ENCODE peak calls at places on chromosomes 2 and 18, in five cellular contexts. D is H1, G is A549, R is K562, N is HepG2. C is an unnamed sample.

GRCh38 chr2:101980368-101980767 is 11.4 kb upstream of the IL1R2 start:
- DNase-seq in D (no peak), G (no peak), R (no peak), N (no peak), C (no peak)

GRCh38 chr18:56233595-56233994 is 404.8 kb downstream of the TXNL1 start:
- DNase-seq in D (no peak), G (no peak), R (no peak), N (no peak), C (peak; percentile 92)

GRCh38 chr2:151630372-151630771 is 103.9 kb downstream of the NEB start:
- DNase-seq in D (no peak), G (no peak), R (no peak), N (peak; percentile 19), C (no peak)

GRCh38 chr2:215554689-215555088 is 118.8 kb upstream of the FN1 start:
- DNase-seq in D (no peak), G (no peak), R (no peak), N (no peak), C (peak; percentile 81)

GRCh38 chr2:1493361-1494126 is 80.3 kb downstream of the TPO start:
- DNase-seq in D (no peak), G (no peak), R (no peak), N (no peak), C (no peak)

GRCh38 chr2:45067859-45068642 is 58.8 kb upstream of the SIX2 start:
- DNase-seq in D (no peak), G (no peak), R (no peak), N (no peak), C (no peak)

GRCh38 chr18:28777756-28778155 is 600.8 kb upstream of the CDH2 start:
- DNase-seq in D (no peak), G (no peak), R (no peak), N (no peak), C (no peak)

GRCh38 chr2:143558665-143559064 is 429.4 kb downstream of the ARHGAP15 start:
- DNase-seq in D (no peak), G (no peak), R (no peak), N (no peak), C (peak; percentile 81)

GRCh38 chr18:79926715-79927596 is 24.5 kb downstream of the SLC66A2 start:
- DNase-seq in D (no peak), G (no peak), R (no peak), N (no peak), C (no peak)

GRCh38 chr2:156779416-156780117 is 343.4 kb downstream of the GPD2 start:
- DNase-seq in D (no peak), G (no peak), R (no peak), N (no peak), C (no peak)

GRCh38 chr2:56505885-56506284 is 322.1 kb downstream of the CCDC85A start:
- DNase-seq in D (no peak), G (no peak), R (no peak), N (no peak), C (no peak)

GRCh38 chr2:182360012-182360662 is 66.7 kb downstream of the PDE1A start:
- DNase-seq in D (no peak), G (no peak), R (no peak), N (no peak), C (peak; percentile 79)

GRCh38 chr2:238567996-238568395 is 141.3 kb downstream of the ASB1 start:
- DNase-seq in D (no peak), G (no peak), R (no peak), N (no peak), C (no peak)
- H3K4me1 ChIP-seq in D (no peaks in the 10 kb centered on the region), G (peaks cover 12% of the 10 kb centered on the region), R (no peaks in the 10 kb centered on the region), N (no peaks in the 10 kb centered on the region), C (no peaks in the 10 kb centered on the region)

GRCh38 chr2:216701544-216701943 is 6.2 kb upstream of the IGFBP5 start:
- DNase-seq in D (no peak), G (no peak), R (no peak), N (no peak), C (no peak)
- TF ChIP-seq MAFK in D (no peak), G (no peak), R (no peak), N (no peak), C (no peak)

DNA sequence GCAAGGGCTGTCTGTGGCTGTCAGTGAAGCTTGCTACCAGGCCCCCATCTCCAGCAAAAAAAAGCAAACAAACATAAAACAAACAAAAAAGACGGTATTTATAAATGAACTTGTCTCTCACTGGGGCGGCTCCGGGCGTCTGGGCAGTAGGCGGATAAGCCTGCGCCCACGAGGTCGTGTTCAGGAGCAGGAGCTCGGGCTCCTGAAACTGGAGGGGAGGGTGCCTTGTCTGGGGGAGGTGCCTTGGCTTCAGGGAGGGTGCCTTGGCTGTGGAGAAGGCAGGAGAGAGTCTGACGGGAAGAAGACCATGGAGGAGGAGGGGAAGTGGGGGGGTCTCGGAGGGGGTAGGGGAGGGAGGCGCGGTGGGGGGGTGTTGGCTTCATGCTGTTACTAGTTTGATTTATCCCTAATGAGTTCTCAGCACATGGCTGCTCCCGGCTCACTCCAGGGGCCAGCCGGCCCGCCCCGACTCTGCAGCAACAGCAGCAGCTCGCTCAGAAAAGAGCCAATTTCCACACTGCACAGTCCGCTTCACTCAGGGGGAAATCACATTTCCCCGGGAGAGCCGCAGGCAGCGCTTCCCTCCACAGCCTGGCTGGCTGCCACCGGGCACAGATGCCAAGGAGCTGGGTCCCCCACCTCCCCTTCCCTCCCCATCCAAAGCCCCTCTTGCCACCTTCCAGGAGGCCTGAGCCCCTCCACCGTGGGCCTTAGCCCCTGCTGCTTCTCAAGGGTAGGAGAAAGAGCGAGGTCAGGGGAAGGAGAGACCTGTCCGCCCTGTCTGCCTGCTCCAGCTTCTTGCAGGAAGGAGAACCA is 38.7 kb downstream of the PSD4 start:
- DNase-seq in D (no peak), G (no peak), R (no peak), N (peak; percentile 35), C (no peak)
- H3K4me1 ChIP-seq in D (no peaks in the 10 kb centered on the region), G (peaks cover 78% of the 10 kb centered on the region), R (peaks cover 3% of the 10 kb centered on the region), N (peaks cover 84% of the 10 kb centered on the region), C (peaks cover 15% of the 10 kb centered on the region)

GRCh38 chr2:194698012-194698411 is 959.0 kb upstream of the SLC39A10 start:
- DNase-seq in D (no peak), G (no peak), R (no peak), N (no peak), C (no peak)

GRCh38 chr2:194697439-194697838 is 959.6 kb upstream of the SLC39A10 start:
- DNase-seq in D (no peak), G (no peak), R (no peak), N (no peak), C (no peak)

GRCh38 chr2:194700116-194700515 is 956.9 kb upstream of the SLC39A10 start:
- DNase-seq in D (no peak), G (no peak), R (no peak), N (no peak), C (no peak)

GRCh38 chr2:194696690-194697089 is 960.3 kb upstream of the SLC39A10 start:
- DNase-seq in D (no peak), G (no peak), R (no peak), N (no peak), C (no peak)

GRCh38 chr2:194700726-194701125 is 956.3 kb upstream of the SLC39A10 start:
- DNase-seq in D (no peak), G (no peak), R (no peak), N (no peak), C (no peak)
- TF ChIP-seq MAFK in D (no peak), G (no peak), R (no peak), N (no peak), C (no peak)

GRCh38 chr2:85766214-85766613 is 12.4 kb downstream of the ATOH8 start:
- DNase-seq in D (no peak), G (no peak), R (no peak), N (no peak), C (no peak)
- H3K4me1 ChIP-seq in D (peaks cover 5% of the 10 kb centered on the region), G (peaks cover 66% of the 10 kb centered on the region), R (no peaks in the 10 kb centered on the region), N (peaks cover 62% of the 10 kb centered on the region), C (peaks cover 26% of the 10 kb centered on the region)

GRCh38 chr2:11060376-11061169 is 94.7 kb upstream of the SLC66A3 start:
- DNase-seq in D (no peak), G (no peak), R (no peak), N (no peak), C (no peak)

GRCh38 chr2:11055816-11056215 is 99.5 kb upstream of the SLC66A3 start:
- DNase-seq in D (no peak), G (no peak), R (no peak), N (no peak), C (no peak)

GRCh38 chr2:11058129-11058528 is 97.1 kb upstream of the SLC66A3 start:
- DNase-seq in D (no peak), G (no peak), R (no peak), N (no peak), C (no peak)

GRCh38 chr2:11054783-11055751 is 100.2 kb upstream of the SLC66A3 start:
- DNase-seq in D (no peak), G (no peak), R (no peak), N (no peak), C (no peak)

DNA sequence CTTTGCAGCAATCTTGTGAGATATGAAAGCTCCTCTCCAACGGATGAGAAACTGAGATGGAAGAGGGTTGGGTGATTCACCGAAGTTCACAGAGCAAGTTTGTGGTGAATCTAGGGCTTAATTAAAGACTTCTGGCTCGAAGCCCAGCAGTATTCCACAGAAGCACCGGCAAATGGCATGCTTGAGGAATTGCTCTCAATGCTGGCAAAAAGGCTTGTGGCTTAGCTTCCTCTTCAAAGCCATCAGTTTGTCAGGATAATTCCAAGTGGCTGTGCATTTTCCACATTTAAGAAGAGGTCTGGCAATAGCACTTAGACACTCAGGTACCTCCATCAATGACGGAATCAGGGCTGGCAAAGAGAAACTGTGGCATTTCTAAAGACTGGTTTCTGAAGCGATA is 98.7 kb upstream of the SLC66A3 start:
- DNase-seq in D (no peak), G (no peak), R (no peak), N (no peak), C (peak; percentile 94)
- TF ChIP-seq MAFK in D (no peak), G (no peak), R (no peak), N (no peak), C (no peak)

GRCh38 chr2:10407432-10407831 is 40.7 kb downstream of the ODC1 start:
- DNase-seq in D (no peak), G (no peak), R (no peak), N (no peak), C (no peak)
- H3K4me1 ChIP-seq in D (no peaks in the 10 kb centered on the region), G (peaks cover 71% of the 10 kb centered on the region), R (peaks cover 17% of the 10 kb centered on the region), N (peaks cover 33% of the 10 kb centered on the region), C (peaks cover 21% of the 10 kb centered on the region)

C was measured in IMR-90.